ENCODE peak calls at places on chromosomes 13 and 19, in four cellular contexts. G, R, U and W are unnamed samples.

GRCh38 chr13:31043891-31044657 is 111.6 kb downstream of the TEX26 start:
- DNase-seq in G (peak), R (peak), U (peak), W (peak)

GRCh38 chr19:16106121-16106520 is 5.6 kb upstream of the RAB8A start:
- DNase-seq in G (peak), R (no peak), U (no peak), W (no peak)

GRCh38 chr19:1038995-1039645 is 787 bp upstream of the ABCA7 start:
- DNase-seq in G (peak), R (no peak), U (no peak), W (no peak)

GRCh38 chr13:51047434-51048165 is 63.5 kb downstream of the C13orf42 start:
- DNase-seq in G (no peak), R (no peak), U (no peak), W (no peak)

GRCh38 chr19:18671303-18672043 is 12.0 kb upstream of the CRTC1 start:
- DNase-seq in G (no peak), R (no peak), U (no peak), W (no peak)

GRCh38 chr13:44309771-44310767 is 63.6 kb upstream of the SERP2 start:
- DNase-seq in G (no peak), R (no peak), U (no peak), W (no peak)

GRCh38 chr13:62129000-62129551 is 713.4 kb upstream of the PCDH20 start:
- DNase-seq in G (no peak), R (no peak), U (no peak), W (no peak)

GRCh38 chr19:16035601-16036297 is 40.5 kb upstream of the TPM4 start:
- DNase-seq in G (no peak), R (no peak), U (no peak), W (no peak)

GRCh38 chr19:6811906-6812305 is 39.4 kb downstream of the VAV1 start:
- DNase-seq in G (peak), R (peak), U (peak), W (peak)

GRCh38 chr13:113654591-113655357 is 3.2 kb downstream of the ATP4B start:
- DNase-seq in G (no peak), R (no peak), U (no peak), W (no peak)

GRCh38 chr13:26743971-26744370 is 16.6 kb downstream of the GPR12 start:
- DNase-seq in G (no peak), R (no peak), U (no peak), W (no peak)

GRCh38 chr19:2582984-2583956 is 107.3 kb downstream of the GADD45B start:
- DNase-seq in G (no peak), R (no peak), U (no peak), W (no peak)

GRCh38 chr19:46006411-46006810 is 11.1 kb downstream of the CCDC61 start:
- DNase-seq in G (no peak), R (no peak), U (no peak), W (no peak)

GRCh38 chr19:35949131-35949530 is 13.0 kb downstream of the LRFN3 start:
- DNase-seq in G (no peak), R (no peak), U (no peak), W (no peak)

GRCh38 chr19:53463263-53463662 is 4.3 kb upstream of the ZNF813 start:
- DNase-seq in G (peak), R (no peak), U (no peak), W (no peak)

GRCh38 chr19:58544591-58545285 is 874 bp downstream of the TRIM28 start:
- DNase-seq in G (peak), R (no peak), U (no peak), W (peak)

GRCh38 chr19:20470345-20471119 is 95.0 kb downstream of the ZNF737 start:
- DNase-seq in G (no peak), R (no peak), U (no peak), W (no peak)

GRCh38 chr13:51999525-51999924 is 11.7 kb downstream of the ATP7B start:
- DNase-seq in G (no peak), R (no peak), U (no peak), W (no peak)

GRCh38 chr13:85436029-85436428 is 363.2 kb downstream of the SLITRK6 start:
- DNase-seq in G (no peak), R (no peak), U (no peak), W (no peak)

GRCh38 chr19:52028027-52028779 is at the start of gene ZNF614:
- DNase-seq in G (peak), R (peak), U (peak), W (peak)

GRCh38 chr19:44969437-44969836 is 14.3 kb downstream of the CLPTM1 start:
- DNase-seq in G (no peak), R (no peak), U (no peak), W (no peak)

GRCh38 chr13:58630794-58631193 is 999.2 kb downstream of the PCDH17 start:
- DNase-seq in G (no peak), R (no peak), U (no peak), W (no peak)

GRCh38 chr19:47210689-47211316 is 20.2 kb downstream of the BBC3 start:
- DNase-seq in G (peak), R (peak), U (no peak), W (peak)

GRCh38 chr19:48102870-48103751 is 7.5 kb downstream of the PLA2G4C start:
- DNase-seq in G (peak), R (peak), U (no peak), W (peak)

GRCh38 chr13:92379371-92379770 is 847.2 kb upstream of the GPC6 start:
- DNase-seq in G (no peak), R (no peak), U (no peak), W (no peak)

GRCh38 chr13:88932950-88933349 is 1261.8 kb downstream of the SLITRK5 start:
- DNase-seq in G (no peak), R (no peak), U (no peak), W (no peak)

GRCh38 chr13:79937311-79938243 is 403.3 kb downstream of the SPRY2 start:
- DNase-seq in G (no peak), R (no peak), U (no peak), W (no peak)

GRCh38 chr13:79936368-79937136 is 404.4 kb downstream of the SPRY2 start:
- DNase-seq in G (no peak), R (peak), U (no peak), W (no peak)

GRCh38 chr13:79946556-79946955 is 394.4 kb downstream of the SPRY2 start:
- DNase-seq in G (no peak), R (no peak), U (no peak), W (no peak)

GRCh38 chr13:79943633-79944032 is 397.3 kb downstream of the SPRY2 start:
- DNase-seq in G (no peak), R (no peak), U (no peak), W (no peak)

GRCh38 chr13:79941752-79942151 is 399.2 kb downstream of the SPRY2 start:
- DNase-seq in G (no peak), R (no peak), U (no peak), W (no peak)
- TF ChIP-seq TARDBP in G (no peak), R (no peak), U (no peak), W (no peak)

GRCh38 chr13:74061939-74062595 is 72.1 kb downstream of the KLF12 start:
- DNase-seq in G (no peak), R (no peak), U (peak), W (no peak)
- TF ChIP-seq TARDBP in G (no peak), R (no peak), U (no peak), W (no peak)

GRCh38 chr19:13982773-13983172 is 23.3 kb downstream of the RFX1 start:
- DNase-seq in G (no peak), R (no peak), U (no peak), W (no peak)

GRCh38 chr19:13981988-13982501 is 24.1 kb downstream of the RFX1 start:
- DNase-seq in G (no peak), R (no peak), U (no peak), W (no peak)

GRCh38 chr19:13984186-13984585 is 21.9 kb downstream of the RFX1 start:
- DNase-seq in G (no peak), R (no peak), U (no peak), W (no peak)

GRCh38 chr19:13984875-13985741 is 21.0 kb downstream of the RFX1 start:
- DNase-seq in G (no peak), R (peak), U (no peak), W (no peak)

GRCh38 chr19:13983213-13983889 is 22.8 kb downstream of the RFX1 start:
- DNase-seq in G (no peak), R (no peak), U (no peak), W (no peak)
- TF ChIP-seq TARDBP in G (no peak), R (no peak), U (no peak), W (no peak)

DNA sequence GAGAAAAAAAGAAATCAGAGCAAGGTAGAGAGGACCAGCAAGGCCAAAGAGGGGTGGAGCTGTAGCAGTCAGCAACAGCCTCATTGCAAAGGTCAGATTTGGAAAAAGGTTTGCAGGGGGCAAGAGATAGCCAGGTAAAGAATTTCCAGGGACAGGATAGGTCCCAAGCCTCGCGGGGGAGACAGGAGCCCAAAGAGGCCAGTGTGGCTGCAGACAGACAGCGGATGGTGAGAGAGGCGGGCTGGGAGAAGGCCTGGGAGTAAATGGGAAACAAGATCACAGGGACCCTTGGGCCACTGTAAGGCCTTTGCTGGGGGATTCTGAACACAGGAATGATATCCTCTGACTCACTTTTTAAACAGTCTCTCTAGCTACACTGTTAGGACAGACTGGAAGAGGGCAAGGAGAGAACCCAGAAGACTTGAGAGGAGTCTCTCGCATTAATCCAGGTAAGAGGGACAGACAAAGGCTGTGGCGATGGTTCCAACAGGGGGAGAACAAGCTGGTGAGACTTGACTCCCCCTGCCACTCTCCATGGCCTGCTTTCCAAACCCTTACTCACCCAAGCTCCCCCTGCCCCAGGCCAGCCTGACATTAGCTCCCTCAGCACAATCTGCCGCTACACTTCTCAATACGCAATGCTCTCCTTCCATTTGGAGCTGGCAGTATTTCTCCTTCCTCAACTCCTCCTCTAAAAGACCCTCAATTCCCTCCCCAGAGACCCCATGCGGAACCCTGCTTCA is 31.8 kb downstream of the DOCK9 start:
- DNase-seq in G (no peak), R (no peak), U (no peak), W (no peak)
- TF ChIP-seq TARDBP in G (no peak), R (no peak), U (no peak), W (no peak)

GRCh38 chr13:111972261-111972780 is 94.6 kb upstream of the SOX1 start:
- DNase-seq in G (no peak), R (no peak), U (no peak), W (no peak)
- TF ChIP-seq TARDBP in G (no peak), R (no peak), U (no peak), W (no peak)

GRCh38 chr13:43307921-43308433 is 284.6 kb downstream of the DNAJC15 start:
- DNase-seq in G (peak), R (peak), U (peak), W (no peak)
- TF ChIP-seq TARDBP in G (no peak), R (no peak), U (no peak), W (no peak)

DNA sequence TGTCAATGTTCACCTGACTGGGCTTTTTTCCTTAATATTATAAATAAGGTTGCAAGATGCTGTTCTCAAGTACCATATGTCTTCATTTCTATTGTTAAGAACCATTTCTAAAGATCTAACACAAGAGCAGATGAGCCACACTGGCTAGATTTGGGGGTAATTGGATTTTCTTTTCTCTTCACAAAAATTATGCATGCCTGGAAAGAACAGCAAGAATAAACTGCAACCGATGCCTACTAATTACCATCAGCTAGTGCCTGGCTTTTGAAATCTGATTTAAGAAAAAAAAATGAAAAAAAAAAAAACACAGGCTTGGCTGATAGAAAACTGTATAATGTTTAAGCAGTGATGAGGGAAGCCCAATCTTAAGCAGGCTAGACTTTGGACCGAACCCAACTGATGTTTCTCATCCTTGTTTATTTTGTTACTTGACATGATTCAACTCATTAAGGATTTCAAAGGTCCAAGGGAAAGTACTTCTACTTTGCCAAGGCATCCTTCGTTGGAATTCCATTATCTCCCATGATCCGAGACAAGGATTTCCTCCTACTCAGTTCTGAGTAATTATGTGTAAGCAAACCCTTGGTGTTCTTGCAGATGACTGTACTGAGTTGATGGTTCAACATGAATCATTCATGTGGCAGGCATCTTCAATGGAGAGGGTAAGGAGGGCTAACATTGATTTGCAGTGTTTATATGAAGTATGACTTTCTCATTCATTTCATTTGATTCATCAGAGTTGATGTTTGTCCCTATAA is 300.5 kb downstream of the SPRY2 start:
- DNase-seq in G (no peak), R (no peak), U (no peak), W (no peak)
- TF ChIP-seq TARDBP in G (no peak), R (no peak), U (no peak), W (no peak)

GRCh38 chr19:29884466-29884865 is 57.6 kb upstream of the URI1 start:
- DNase-seq in G (no peak), R (no peak), U (no peak), W (no peak)

GRCh38 chr19:29886535-29886934 is 55.5 kb upstream of the URI1 start:
- DNase-seq in G (no peak), R (no peak), U (no peak), W (no peak)

GRCh38 chr19:29890392-29890791 is 51.6 kb upstream of the URI1 start:
- DNase-seq in G (no peak), R (no peak), U (no peak), W (no peak)

GRCh38 chr19:29889702-29890101 is 52.3 kb upstream of the URI1 start:
- DNase-seq in G (no peak), R (no peak), U (no peak), W (no peak)

DNA sequence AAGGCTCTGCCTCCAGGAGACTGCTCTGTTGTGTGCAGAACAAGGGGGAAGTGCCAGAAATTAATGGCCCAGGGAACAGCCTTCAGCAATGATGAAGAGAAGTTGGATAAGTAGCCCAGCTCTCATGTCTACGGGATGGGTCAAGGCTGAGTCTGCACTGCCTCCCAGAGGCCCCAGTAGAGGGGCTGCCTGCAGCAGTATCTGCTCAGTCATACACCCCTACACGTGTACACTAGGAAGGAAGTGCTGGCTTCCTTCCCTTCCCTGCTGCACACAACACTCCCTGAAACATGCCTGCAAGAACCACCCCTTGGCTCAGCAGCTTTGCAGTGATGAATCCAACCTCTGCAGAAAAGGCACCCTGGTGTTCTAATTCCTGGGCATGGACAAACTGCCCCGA is 54.5 kb upstream of the URI1 start:
- DNase-seq in G (peak), R (no peak), U (no peak), W (no peak)
- TF ChIP-seq TARDBP in G (no peak), R (no peak), U (no peak), W (no peak)

DNA sequence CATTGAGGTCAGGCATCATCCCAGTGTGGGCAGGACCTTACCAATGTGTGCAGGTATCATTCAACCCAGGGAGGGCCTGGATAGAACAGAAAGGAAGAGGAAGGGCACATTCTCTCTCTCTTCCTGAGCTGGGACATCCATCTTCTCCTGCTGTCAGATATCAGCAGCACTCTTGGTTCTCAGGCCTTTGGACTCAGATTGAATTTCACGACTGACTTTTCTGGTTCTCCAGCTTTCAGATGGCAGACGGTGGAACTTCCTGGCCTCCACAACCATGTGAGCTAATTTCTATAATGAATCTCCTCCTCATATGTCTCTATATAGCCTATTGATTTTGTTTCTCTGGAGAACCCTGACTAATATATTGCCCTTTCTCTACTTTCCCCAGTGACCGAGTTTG is 77.3 kb downstream of the OLFM4 start:
- DNase-seq in G (no peak), R (no peak), U (no peak), W (no peak)
- TF ChIP-seq TARDBP in G (no peak), R (no peak), U (no peak), W (no peak)

DNA sequence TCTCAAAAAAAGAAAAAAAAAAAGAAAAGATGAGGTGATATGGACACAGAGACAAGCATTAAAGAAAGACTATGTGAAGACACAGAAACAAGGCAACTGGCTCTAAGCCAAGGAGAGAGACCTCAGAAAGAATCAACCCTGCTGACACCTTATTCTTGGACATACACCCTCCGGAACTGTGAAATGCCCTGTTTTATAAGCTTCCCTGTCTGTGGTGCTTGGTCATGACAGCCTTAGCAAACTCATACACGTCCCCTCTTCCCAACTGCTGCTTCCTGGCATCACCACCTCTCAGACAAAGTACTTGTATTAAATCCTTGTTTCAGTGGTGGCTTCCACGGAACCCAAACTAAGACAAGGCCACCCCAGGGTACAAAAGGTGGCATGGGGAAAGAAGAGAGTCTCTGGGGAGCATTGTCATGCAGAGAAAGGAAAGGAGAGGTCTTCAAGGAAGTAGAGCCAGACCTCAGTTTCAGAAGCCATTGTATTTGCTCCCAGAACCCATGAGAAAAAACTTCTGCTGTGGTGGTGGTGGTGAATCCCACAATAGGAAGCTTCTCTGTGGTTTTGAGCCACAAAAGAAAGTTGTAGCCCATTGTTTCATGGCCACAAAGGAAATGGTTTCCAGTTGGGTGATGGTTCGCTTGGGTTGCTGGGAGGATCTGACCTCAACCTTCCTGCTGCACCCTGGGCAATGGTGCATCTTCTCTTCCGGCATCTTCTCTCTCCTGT is 16.3 kb upstream of the TSPAN16 start:
- DNase-seq in G (no peak), R (no peak), U (peak), W (no peak)
- TF ChIP-seq TARDBP in G (no peak), R (no peak), U (no peak), W (no peak)